ENCODE peak calls at places on chromosomes 11 and 22, in ten cellular contexts. M is transverse colon, B is H54, Q is A549, X is NB4, G is prostate gland, K is ovary, A is Peyer's patch, J is GM12891, P is heart left ventricle. R is an unnamed sample.

GRCh38 chr11:63866211-63866610 is 27.3 kb downstream of the MARK2 start:
- DNase-seq in M (peak; percentile 85), B (no peak), Q (no peak), X (peak; percentile 82), G (peak; percentile 80), K (peak; percentile 32), A (peak; percentile 69), J (peak; percentile 48), P (no peak), R (peak; percentile 63)

GRCh38 chr11:35792148-35792845 is 129.7 kb downstream of the TRIM44 start:
- DNase-seq in M (no peak), B (no peak), Q (no peak), X (no peak), G (no peak), K (no peak), A (no peak), J (no peak), P (no peak), R (no peak)

GRCh38 chr11:28146123-28146751 is 38.0 kb downstream of the METTL15 start:
- DNase-seq in M (no peak), B (peak; percentile 6), Q (peak; percentile 60), X (peak; percentile 49), G (no peak), K (no peak), A (no peak), J (no peak), P (no peak), R (no peak)

GRCh38 chr22:28505416-28506156 is 174.1 kb downstream of the TTC28 start:
- DNase-seq in M (no peak), B (no peak), Q (no peak), X (no peak), G (no peak), K (no peak), A (no peak), J (no peak), P (no peak), R (no peak)

GRCh38 chr11:2797741-2798361 is 87.7 kb downstream of the CDKN1C start:
- DNase-seq in M (peak; percentile 7), B (no peak), Q (no peak), X (no peak), G (no peak), K (peak; percentile 8), A (no peak), J (no peak), P (peak; percentile 10), R (no peak)

GRCh38 chr11:122046846-122047245 is 69.2 kb downstream of the BLID start:
- DNase-seq in M (no peak), B (no peak), Q (no peak), X (no peak), G (no peak), K (no peak), A (no peak), J (no peak), P (no peak), R (no peak)

GRCh38 chr11:65150513-65151271 is 16.4 kb upstream of the SYVN1 start:
- DNase-seq in M (peak; percentile 89), B (peak; percentile 87), Q (peak; percentile 89), X (peak; percentile 93), G (peak; percentile 84), K (peak; percentile 53), A (peak; percentile 44), J (no peak), P (peak; percentile 92), R (peak; percentile 85)

GRCh38 chr11:72741429-72741833 is 10.8 kb downstream of the ARAP1 start:
- DNase-seq in M (peak; percentile 52), B (no peak), Q (no peak), X (peak; percentile 97), G (no peak), K (no peak), A (peak; percentile 58), J (no peak), P (no peak), R (no peak)

GRCh38 chr22:32240461-32240860 is 14.7 kb downstream of the SLC5A4 start:
- DNase-seq in M (no peak), B (no peak), Q (no peak), X (no peak), G (no peak), K (no peak), A (no peak), J (no peak), P (no peak), R (no peak)

DNA sequence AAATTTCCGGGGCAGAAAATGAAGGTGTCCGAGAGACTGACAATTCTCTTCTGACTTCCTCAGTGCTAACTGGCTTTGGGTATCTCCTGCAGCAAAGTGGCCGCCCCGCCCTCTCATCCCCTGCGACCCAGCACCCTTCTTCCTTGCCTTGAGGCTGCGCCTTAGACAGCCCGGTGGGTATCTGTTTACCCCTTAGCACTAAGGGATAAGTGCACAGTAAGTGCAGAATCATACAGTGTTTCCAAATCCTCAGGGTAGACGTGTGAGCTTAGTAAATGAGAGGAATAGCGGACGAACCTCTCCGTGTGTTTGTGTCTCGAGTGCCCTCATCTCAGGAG is 368 bp upstream of the CHORDC1 start:
- DNase-seq in M (no peak), B (no peak), Q (no peak), X (no peak), G (no peak), K (no peak), A (no peak), J (no peak), P (no peak), R (no peak)
- TF ChIP-seq POLR2A in M (no peak), B (no peak), Q (no peak), X (no peak), G (no peak), K (no peak), A (no peak), J (no peak), P (no peak), R (no peak)

GRCh38 chr22:20531154-20531403 is 23.7 kb downstream of the MED15 start:
- DNase-seq in M (no peak), B (no peak), Q (no peak), X (no peak), G (no peak), K (no peak), A (no peak), J (no peak), P (no peak), R (no peak)

GRCh38 chr22:20530368-20531153 is 23.2 kb downstream of the MED15 start:
- DNase-seq in M (peak; percentile 56), B (peak; percentile 59), Q (peak; percentile 66), X (no peak), G (no peak), K (no peak), A (no peak), J (no peak), P (no peak), R (no peak)

GRCh38 chr22:20532256-20532993 is 25.0 kb downstream of the MED15 start:
- DNase-seq in M (no peak), B (no peak), Q (no peak), X (peak; percentile 23), G (no peak), K (no peak), A (no peak), J (no peak), P (no peak), R (no peak)

GRCh38 chr22:20533095-20533878 is 25.9 kb downstream of the MED15 start:
- DNase-seq in M (no peak), B (no peak), Q (no peak), X (no peak), G (no peak), K (no peak), A (no peak), J (no peak), P (no peak), R (no peak)

GRCh38 chr22:20531404-20532181 is 24.2 kb downstream of the MED15 start:
- DNase-seq in M (peak; percentile 72), B (peak; percentile 64), Q (peak; percentile 87), X (no peak), G (peak; percentile 52), K (no peak), A (no peak), J (no peak), P (peak; percentile 64), R (no peak)
- TF ChIP-seq POLR2A in M (no peak), B (peak; percentile 28), Q (no peak), X (no peak), G (no peak), K (no peak), A (no peak), J (no peak), P (no peak), R (no peak)

GRCh38 chr11:26228778-26229177 is 103.2 kb upstream of the ANO3 start:
- DNase-seq in M (no peak), B (no peak), Q (peak; percentile 7), X (no peak), G (no peak), K (no peak), A (no peak), J (no peak), P (no peak), R (no peak)

GRCh38 chr11:26230021-26230420 is 101.9 kb upstream of the ANO3 start:
- DNase-seq in M (no peak), B (no peak), Q (no peak), X (no peak), G (no peak), K (no peak), A (no peak), J (no peak), P (no peak), R (no peak)

GRCh38 chr11:26227311-26227710 is 104.6 kb upstream of the ANO3 start:
- DNase-seq in M (no peak), B (peak; percentile 2), Q (peak; percentile 43), X (peak; percentile 32), G (no peak), K (no peak), A (no peak), J (no peak), P (no peak), R (no peak)

GRCh38 chr11:26227883-26228502 is 103.9 kb upstream of the ANO3 start:
- DNase-seq in M (no peak), B (no peak), Q (no peak), X (no peak), G (no peak), K (no peak), A (no peak), J (no peak), P (no peak), R (no peak)

GRCh38 chr11:26229270-26229669 is 102.7 kb upstream of the ANO3 start:
- DNase-seq in M (no peak), B (no peak), Q (peak; percentile 62), X (no peak), G (no peak), K (no peak), A (no peak), J (no peak), P (no peak), R (no peak)
- TF ChIP-seq POLR2A in M (no peak), B (no peak), Q (no peak), X (no peak), G (no peak), K (no peak), A (no peak), J (no peak), P (no peak), R (no peak)

DNA sequence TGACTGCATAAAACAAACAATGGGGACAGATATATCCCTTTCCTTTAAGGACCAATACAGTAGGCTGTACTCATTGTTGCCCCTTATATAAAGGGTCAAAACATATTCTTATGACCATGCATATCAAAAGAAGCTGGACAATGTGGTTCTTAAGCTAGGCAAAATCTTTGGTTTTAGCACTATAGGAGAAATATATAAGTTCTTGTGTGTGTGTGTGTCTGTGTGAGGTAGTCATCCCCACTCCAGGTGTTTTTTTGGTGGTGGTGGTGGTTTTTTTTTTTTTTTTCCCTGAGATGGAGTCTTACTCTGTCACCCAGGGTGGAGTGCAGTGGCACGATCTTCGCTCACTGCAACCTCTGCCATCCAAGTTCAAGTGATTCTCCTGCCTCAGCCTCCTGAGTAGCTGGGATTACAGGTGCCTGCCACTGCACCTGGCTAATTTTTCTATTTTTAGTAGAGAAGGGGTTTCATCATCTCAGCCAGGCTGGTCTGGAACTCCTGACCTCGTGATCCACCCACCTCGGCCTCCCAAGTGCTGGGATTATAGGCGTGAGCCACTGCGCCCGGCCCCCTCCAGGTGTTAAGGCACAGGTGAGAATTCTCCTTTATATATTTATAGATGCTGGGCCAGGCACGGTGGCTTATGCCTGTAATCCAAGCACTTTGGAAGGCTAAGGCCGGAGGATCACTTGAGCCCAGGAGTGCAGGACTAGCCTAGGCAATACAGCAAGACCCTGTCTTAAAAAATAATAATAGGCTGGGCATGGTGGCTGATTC is 12.0 kb upstream of the ZNF143 start:
- DNase-seq in M (no peak), B (no peak), Q (no peak), X (no peak), G (no peak), K (no peak), A (no peak), J (no peak), P (no peak), R (no peak)
- TF ChIP-seq POLR2A in M (no peak), B (no peak), Q (no peak), X (no peak), G (no peak), K (no peak), A (no peak), J (no peak), P (no peak), R (no peak)